ENCODE peak calls at places on chromosomes 4 and X, in six cellular contexts. X is ascending aorta, D is A549, I is body of pancreas, A is GM12865, M is AG10803. Q is an unnamed sample.

GRCh38 chr4:85787133-85787532 is 312.2 kb downstream of the ARHGAP24 start:
- DNase-seq in X (no peak), D (no peak), I (no peak), A (no peak), M (peak), Q (peak)

GRCh38 chr4:166622425-166622977 is 611.8 kb downstream of the SPOCK3 start:
- DNase-seq in X (no peak), D (no peak), I (no peak), A (peak), M (no peak), Q (peak)

GRCh38 chr4:84865600-84865999 is 100.9 kb downstream of the WDFY3 start:
- DNase-seq in X (no peak), D (no peak), I (no peak), A (no peak), M (no peak), Q (no peak)

GRCh38 chr4:175705407-175705806 is 106.7 kb downstream of the GPM6A start:
- DNase-seq in X (no peak), D (no peak), I (peak), A (no peak), M (no peak), Q (no peak)

GRCh38 chrX:107429090-107429489 is 20.4 kb upstream of the FRMPD3 start:
- DNase-seq in X (no peak), D (no peak), I (peak), A (peak), M (peak), Q (peak)

GRCh38 chr4:125735107-125735506 is 420.4 kb downstream of the FAT4 start:
- DNase-seq in X (no peak), D (peak), I (peak), A (no peak), M (peak), Q (peak)

GRCh38 chr4:173318648-173319211 is 15.4 kb downstream of the HMGB2 start:
- DNase-seq in X (no peak), D (no peak), I (no peak), A (no peak), M (peak), Q (no peak)

GRCh38 chrX:46758956-46759644 is at the start of gene SLC9A7:
- DNase-seq in X (no peak), D (peak), I (peak), A (peak), M (peak), Q (peak)

GRCh38 chr4:76589872-76590846 is 155.1 kb downstream of the SHROOM3 start:
- DNase-seq in X (no peak), D (peak), I (peak), A (no peak), M (peak), Q (peak)

GRCh38 chr4:138983690-138984089 is 31.9 kb upstream of the NOCT start:
- DNase-seq in X (no peak), D (no peak), I (no peak), A (no peak), M (no peak), Q (no peak)

GRCh38 chr4:138984647-138985046 is 30.9 kb upstream of the NOCT start:
- DNase-seq in X (no peak), D (no peak), I (no peak), A (no peak), M (no peak), Q (no peak)

GRCh38 chr4:138982754-138983153 is 32.8 kb upstream of the NOCT start:
- DNase-seq in X (no peak), D (no peak), I (no peak), A (no peak), M (no peak), Q (peak)

GRCh38 chr4:138979742-138980141 is 35.8 kb upstream of the NOCT start:
- DNase-seq in X (no peak), D (no peak), I (no peak), A (no peak), M (no peak), Q (no peak)

GRCh38 chr4:138981930-138982390 is 33.6 kb upstream of the NOCT start:
- DNase-seq in X (no peak), D (no peak), I (peak), A (no peak), M (peak), Q (peak)
- TF ChIP-seq CTCF in X (peak), D (no peak), I (no peak), A (no peak), M (peak), Q (no peak)

GRCh38 chrX:44949125-44949524 is 76.1 kb downstream of the KDM6A start:
- DNase-seq in X (no peak), D (no peak), I (no peak), A (no peak), M (no peak), Q (no peak)

GRCh38 chrX:44953734-44954502 is 80.9 kb downstream of the KDM6A start:
- DNase-seq in X (no peak), D (no peak), I (no peak), A (no peak), M (no peak), Q (no peak)

GRCh38 chrX:44954562-44954961 is 81.6 kb downstream of the KDM6A start:
- DNase-seq in X (no peak), D (no peak), I (no peak), A (no peak), M (no peak), Q (no peak)

GRCh38 chrX:44952329-44953027 is 79.5 kb downstream of the KDM6A start:
- DNase-seq in X (no peak), D (no peak), I (no peak), A (no peak), M (no peak), Q (no peak)

GRCh38 chrX:44951572-44952067 is 78.6 kb downstream of the KDM6A start:
- DNase-seq in X (no peak), D (no peak), I (no peak), A (no peak), M (no peak), Q (no peak)
- H3K4me3 ChIP-seq in X (no peak), D (no peak), I (no peak), A (no peak), M (no peak), Q (no peak)

GRCh38 chrX:152893631-152894610 is 3.9 kb upstream of the ZNF185 start:
- DNase-seq in X (no peak), D (no peak), I (no peak), A (no peak), M (no peak), Q (no peak)
- TF ChIP-seq CTCF in X (no peak), D (no peak), I (no peak), A (no peak), M (no peak), Q (no peak)

GRCh38 chr4:3388461-3389185 is 53.1 kb upstream of the HGFAC start:
- DNase-seq in X (no peak), D (no peak), I (no peak), A (peak), M (peak), Q (peak)

GRCh38 chr4:3385719-3386440 is 55.9 kb upstream of the HGFAC start:
- DNase-seq in X (no peak), D (no peak), I (no peak), A (no peak), M (no peak), Q (no peak)

GRCh38 chr4:3386486-3386885 is 55.3 kb upstream of the HGFAC start:
- DNase-seq in X (no peak), D (no peak), I (no peak), A (no peak), M (no peak), Q (no peak)

GRCh38 chr4:3387943-3388348 is 53.8 kb upstream of the HGFAC start:
- DNase-seq in X (peak), D (no peak), I (peak), A (peak), M (peak), Q (peak)

DNA sequence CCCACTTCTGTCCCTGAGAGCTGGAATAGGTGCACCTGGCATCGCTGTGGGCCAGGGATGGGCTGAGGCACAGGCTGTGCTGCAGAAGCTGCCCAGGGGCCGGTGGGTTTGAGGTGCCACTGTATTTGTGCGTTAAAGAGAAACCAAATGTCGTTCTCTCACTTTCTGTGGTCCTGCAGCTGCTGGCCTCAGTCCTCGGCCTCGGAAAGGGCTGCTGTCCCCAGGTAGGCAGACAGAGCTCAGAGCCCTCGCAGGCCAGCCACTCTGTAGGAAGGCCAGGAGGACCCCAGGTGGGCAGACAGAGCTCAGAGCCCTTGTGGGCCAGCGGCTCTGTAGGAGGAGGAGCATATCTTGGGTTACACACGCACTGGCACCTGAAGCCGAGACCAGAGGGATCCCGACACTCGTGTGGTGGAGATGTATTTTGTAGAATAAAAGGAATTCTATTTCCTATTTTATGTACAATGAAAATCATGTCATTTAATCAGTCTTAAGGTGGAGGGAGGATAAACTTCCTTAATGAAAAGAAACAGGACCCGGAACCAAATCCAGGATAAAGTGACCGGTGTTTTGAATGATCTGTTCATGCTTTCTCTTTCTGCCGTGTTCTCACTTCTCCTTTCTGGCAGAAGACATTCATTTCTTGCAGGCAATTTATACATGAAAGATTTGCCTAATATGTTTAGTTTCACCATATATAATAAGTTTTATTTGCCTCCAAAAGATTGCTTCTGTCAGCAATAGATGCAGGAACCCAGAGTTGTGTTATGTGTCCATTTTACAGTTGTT is 54.4 kb upstream of the HGFAC start:
- DNase-seq in X (no peak), D (no peak), I (no peak), A (peak), M (no peak), Q (no peak)
- H3K4me3 ChIP-seq in X (peak), D (no peak), I (no peak), A (peak), M (peak), Q (peak)